ENCODE peak calls at places on chromosomes 4 and X, in nine cellular contexts. T is naive B cell; P is left ventricle myocardium superior; Y is occipital lobe; D is T-cell; Q is stimulated activated CD4-positive, alpha-beta T cell treated with anti-CD3 and anti-CD28 coated beads, Interleukin-2, amount 100 ng/mL, for 4 hours; G is stimulated activated CD8-positive, alpha-beta memory T cell treated with anti-CD3 and anti-CD28 coated beads, Interleukin-7, amount 100 ng/mL, for 1 hour; B is left lung; K is activated T-cell treated with anti-CD3 and anti-CD28 coated beads for 1 hour. H is an unnamed sample.

GRCh38 chr4:180372671-180373070 is 1870.5 kb upstream of the TENM3 start:
- DNase-seq in T (no peak), P (no peak), Y (no peak), D (no peak), Q (no peak), G (no peak), B (no peak), K (no peak), H (no peak)

GRCh38 chrX:38561951-38562719 is 793 bp downstream of the TSPAN7 start:
- DNase-seq in T (no peak), P (peak), Y (peak), D (no peak), Q (no peak), G (no peak), B (peak), K (no peak), H (peak)

GRCh38 chrX:97860206-97860605 is 976.5 kb downstream of the RPA4 start:
- DNase-seq in T (no peak), P (no peak), Y (no peak), D (no peak), Q (no peak), G (no peak), B (no peak), K (no peak), H (no peak)

GRCh38 chr4:16532240-16532990 is 306.1 kb upstream of the TAPT1 start:
- DNase-seq in T (no peak), P (no peak), Y (no peak), D (no peak), Q (no peak), G (no peak), B (no peak), K (no peak), H (no peak)

GRCh38 chr4:152996101-152996500 is 60.0 kb downstream of the FHDC1 start:
- DNase-seq in T (no peak), P (no peak), Y (no peak), D (no peak), Q (no peak), G (no peak), B (no peak), K (no peak), H (no peak)

GRCh38 chrX:155144926-155145325 is 71.3 kb upstream of the VBP1 start:
- DNase-seq in T (no peak), P (no peak), Y (no peak), D (no peak), Q (no peak), G (no peak), B (no peak), K (no peak), H (no peak)

GRCh38 chrX:42754129-42754528 is 23.8 kb downstream of the PPP1R2C start:
- DNase-seq in T (no peak), P (no peak), Y (no peak), D (no peak), Q (no peak), G (no peak), B (no peak), K (no peak), H (no peak)

GRCh38 chr4:176339936-176340761 is 20.4 kb downstream of the SPCS3 start:
- DNase-seq in T (no peak), P (no peak), Y (no peak), D (no peak), Q (no peak), G (no peak), B (no peak), K (no peak), H (no peak)

GRCh38 chr4:38774181-38774580 is 8.6 kb downstream of the TLR10 start:
- DNase-seq in T (no peak), P (no peak), Y (no peak), D (no peak), Q (no peak), G (no peak), B (no peak), K (no peak), H (no peak)

GRCh38 chrX:150693782-150694574 is 782 bp downstream of the MTMR1 start:
- DNase-seq in T (peak), P (peak), Y (peak), D (peak), Q (peak), G (peak), B (peak), K (peak), H (peak)

GRCh38 chr4:8315343-8316250 is 46.0 kb downstream of the HTRA3 start:
- DNase-seq in T (no peak), P (peak), Y (no peak), D (no peak), Q (no peak), G (no peak), B (peak), K (no peak), H (no peak)

GRCh38 chr4:155761916-155762315 is 3.1 kb downstream of the GUCY1B1 start:
- DNase-seq in T (no peak), P (no peak), Y (no peak), D (no peak), Q (no peak), G (no peak), B (no peak), K (no peak), H (no peak)

GRCh38 chr4:89482248-89482647 is 174.6 kb upstream of the GPRIN3 start:
- DNase-seq in T (no peak), P (no peak), Y (no peak), D (no peak), Q (no peak), G (no peak), B (no peak), K (no peak), H (no peak)

GRCh38 chr4:32472918-32473317 is 1752.7 kb downstream of the PCDH7 start:
- DNase-seq in T (no peak), P (no peak), Y (no peak), D (no peak), Q (no peak), G (no peak), B (no peak), K (no peak), H (no peak)

GRCh38 chr4:37008199-37008598 is 236.3 kb upstream of the NWD2 start:
- DNase-seq in T (no peak), P (no peak), Y (no peak), D (no peak), Q (no peak), G (no peak), B (no peak), K (no peak), H (no peak)

GRCh38 chr4:184267673-184268573 is 50.2 kb upstream of the ENPP6 start:
- DNase-seq in T (peak), P (peak), Y (peak), D (peak), Q (peak), G (peak), B (peak), K (peak), H (peak)

GRCh38 chr4:75637176-75637575 is 6.8 kb upstream of the CDKL2 start:
- DNase-seq in T (no peak), P (no peak), Y (no peak), D (no peak), Q (no peak), G (no peak), B (no peak), K (no peak), H (no peak)

GRCh38 chr4:32025840-32026459 is 1305.8 kb downstream of the PCDH7 start:
- DNase-seq in T (no peak), P (no peak), Y (no peak), D (no peak), Q (no peak), G (no peak), B (no peak), K (no peak), H (no peak)

GRCh38 chr4:120327276-120327675 is 260.6 kb upstream of the MAD2L1 start:
- DNase-seq in T (no peak), P (no peak), Y (no peak), D (no peak), Q (no peak), G (no peak), B (no peak), K (no peak), H (no peak)

GRCh38 chr4:183229397-183229796 is 90.7 kb downstream of the CLDN22 start:
- DNase-seq in T (no peak), P (no peak), Y (no peak), D (no peak), Q (no peak), G (no peak), B (no peak), K (no peak), H (no peak)

GRCh38 chrX:129777218-129777768 is 2.5 kb upstream of the SASH3 start:
- DNase-seq in T (peak), P (peak), Y (no peak), D (peak), Q (peak), G (no peak), B (peak), K (peak), H (no peak)

GRCh38 chr4:169128902-169129301 is 118.8 kb upstream of the CBR4 start:
- DNase-seq in T (no peak), P (no peak), Y (no peak), D (no peak), Q (no peak), G (no peak), B (no peak), K (no peak), H (no peak)

GRCh38 chr4:113064244-113064643 is 14.8 kb downstream of the ANK2 start:
- DNase-seq in T (no peak), P (no peak), Y (no peak), D (no peak), Q (no peak), G (no peak), B (no peak), K (no peak), H (no peak)

GRCh38 chr4:74370912-74371311 is 6.0 kb downstream of the EREG start:
- DNase-seq in T (peak), P (no peak), Y (no peak), D (no peak), Q (no peak), G (no peak), B (no peak), K (no peak), H (no peak)

GRCh38 chr4:3491681-3492405 is 28.7 kb downstream of the DOK7 start:
- DNase-seq in T (no peak), P (no peak), Y (no peak), D (no peak), Q (no peak), G (no peak), B (no peak), K (no peak), H (no peak)

GRCh38 chrX:150977411-150978162 is 5.5 kb upstream of the HMGB3 start:
- DNase-seq in T (no peak), P (no peak), Y (no peak), D (no peak), Q (no peak), G (no peak), B (no peak), K (no peak), H (no peak)

GRCh38 chrX:31356501-31357263 is 284.8 kb upstream of the FTHL17 start:
- DNase-seq in T (no peak), P (no peak), Y (no peak), D (no peak), Q (no peak), G (no peak), B (no peak), K (no peak), H (no peak)

GRCh38 chrX:55907968-55908607 is 190.5 kb downstream of the RRAGB start:
- DNase-seq in T (peak), P (peak), Y (no peak), D (peak), Q (peak), G (peak), B (peak), K (peak), H (no peak)

GRCh38 chr4:152946460-152946859 is 10.3 kb downstream of the FHDC1 start:
- DNase-seq in T (no peak), P (no peak), Y (no peak), D (no peak), Q (no peak), G (no peak), B (no peak), K (no peak), H (no peak)

GRCh38 chr4:155802573-155802972 is 43.8 kb downstream of the GUCY1B1 start:
- DNase-seq in T (no peak), P (no peak), Y (no peak), D (no peak), Q (no peak), G (no peak), B (no peak), K (no peak), H (no peak)

GRCh38 chr4:179625391-179625790 is 2183.2 kb upstream of the AGA start:
- DNase-seq in T (no peak), P (no peak), Y (no peak), D (no peak), Q (no peak), G (no peak), B (no peak), K (no peak), H (no peak)

GRCh38 chrX:94401426-94401825 is 727.4 kb downstream of the FAM133A start:
- DNase-seq in T (no peak), P (no peak), Y (no peak), D (no peak), Q (no peak), G (no peak), B (no peak), K (no peak), H (no peak)

GRCh38 chr4:128461300-128462103 is 173.9 kb upstream of the PGRMC2 start:
- DNase-seq in T (no peak), P (no peak), Y (peak), D (no peak), Q (no peak), G (no peak), B (no peak), K (no peak), H (no peak)

GRCh38 chrX:70481424-70481823 is 36.8 kb downstream of the DLG3 start:
- DNase-seq in T (no peak), P (no peak), Y (no peak), D (no peak), Q (no peak), G (no peak), B (no peak), K (no peak), H (no peak)